ENCODE peak calls at places on chromosomes 13 and 19, in nine cellular contexts. A is suprapubic skin; I is breast epithelium; Q is ovary; W is effector memory CD4-positive, alpha-beta T cell; N is AG04450; Y is CD4-positive, alpha-beta T cell; B is cardiac muscle cell; K is HCT116. R is an unnamed sample.

GRCh38 chr13:59721889-59722579 is 441.7 kb downstream of the DIAPH3 start:
- DNase-seq in A (no peak), I (no peak), Q (no peak), W (no peak), N (no peak), Y (no peak), B (no peak), K (no peak), R (no peak)

GRCh38 chr13:86554066-86554465 is 754.8 kb upstream of the SLITRK6 start:
- DNase-seq in A (no peak), I (no peak), Q (no peak), W (no peak), N (no peak), Y (no peak), B (no peak), K (no peak), R (no peak)

GRCh38 chr13:77031869-77032268 is 4.9 kb upstream of the FBXL3 start:
- DNase-seq in A (no peak), I (no peak), Q (no peak), W (no peak), N (no peak), Y (no peak), B (no peak), K (no peak), R (no peak)

GRCh38 chr13:110914293-110915056 is 394 bp downstream of the ANKRD10 start:
- DNase-seq in A (peak), I (peak), Q (peak), W (peak), N (no peak), Y (peak), B (peak), K (no peak), R (no peak)

GRCh38 chr13:33757713-33758112 is 60.2 kb upstream of the RFC3 start:
- DNase-seq in A (no peak), I (no peak), Q (no peak), W (no peak), N (no peak), Y (no peak), B (no peak), K (no peak), R (no peak)

GRCh38 chr19:45972081-45972943 is 1.4 kb downstream of the NOVA2 start:
- DNase-seq in A (no peak), I (no peak), Q (no peak), W (no peak), N (no peak), Y (no peak), B (no peak), K (no peak), R (no peak)

GRCh38 chr13:111612918-111613317 is 292.5 kb downstream of the TEX29 start:
- DNase-seq in A (no peak), I (no peak), Q (no peak), W (no peak), N (no peak), Y (no peak), B (no peak), K (no peak), R (no peak)

GRCh38 chr19:45601524-45602522 is at the start of gene GPR4:
- DNase-seq in A (no peak), I (no peak), Q (no peak), W (no peak), N (no peak), Y (no peak), B (peak), K (no peak), R (no peak)

GRCh38 chr13:75871059-75871458 is 234.9 kb downstream of the LMO7 start:
- DNase-seq in A (no peak), I (no peak), Q (no peak), W (no peak), N (no peak), Y (no peak), B (no peak), K (no peak), R (no peak)

GRCh38 chr13:30047154-30047874 is 196.9 kb upstream of the UBL3 start:
- DNase-seq in A (no peak), I (no peak), Q (no peak), W (no peak), N (no peak), Y (no peak), B (peak), K (no peak), R (no peak)

GRCh38 chr13:99909836-99910619 is 61.5 kb downstream of the ZIC5 start:
- DNase-seq in A (no peak), I (no peak), Q (no peak), W (no peak), N (no peak), Y (no peak), B (peak), K (no peak), R (no peak)

GRCh38 chr19:55232986-55233385 is 4.4 kb upstream of the TMEM86B start:
- DNase-seq in A (no peak), I (no peak), Q (no peak), W (no peak), N (no peak), Y (no peak), B (no peak), K (no peak), R (no peak)

GRCh38 chr19:42102877-42103276 is 26.9 kb downstream of the ZNF574 start:
- DNase-seq in A (no peak), I (no peak), Q (no peak), W (no peak), N (no peak), Y (no peak), B (no peak), K (no peak), R (no peak)
- H3K27ac ChIP-seq in A (no peak), I (no peak), Q (no peak), W (no peak), N (no peak), Y (no peak), B (no peak), K (no peak), R (no peak)

DNA sequence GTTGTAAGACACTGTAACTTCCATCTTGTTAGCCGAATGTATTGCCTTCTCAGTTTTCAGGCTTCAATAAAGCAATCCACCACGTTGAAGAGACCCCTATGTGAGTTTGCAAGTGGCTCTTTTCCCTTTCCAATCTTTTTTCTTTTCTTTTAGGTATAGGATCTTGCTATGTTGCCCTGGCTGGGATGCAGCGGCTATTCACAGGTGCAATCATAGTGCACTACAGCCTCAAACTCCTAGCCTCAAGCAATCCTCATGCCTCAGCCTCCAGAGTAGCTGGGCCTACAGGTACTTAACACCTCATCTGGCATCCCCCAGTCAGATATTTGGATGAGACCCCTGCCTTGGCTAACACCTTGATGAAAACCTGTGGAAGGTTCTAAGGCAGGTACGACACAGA is 33.5 kb upstream of the FEM1A start:
- DNase-seq in A (no peak), I (no peak), Q (no peak), W (no peak), N (no peak), Y (no peak), B (no peak), K (no peak), R (no peak)
- H3K27ac ChIP-seq in A (no peak), I (no peak), Q (no peak), W (no peak), N (no peak), Y (no peak), B (no peak), K (no peak), R (no peak)

GRCh38 chr13:73835138-73835721 is 299.0 kb downstream of the KLF12 start:
- DNase-seq in A (no peak), I (no peak), Q (no peak), W (no peak), N (no peak), Y (no peak), B (peak), K (peak), R (no peak)

GRCh38 chr13:73832203-73832602 is 302.0 kb downstream of the KLF12 start:
- DNase-seq in A (no peak), I (no peak), Q (no peak), W (no peak), N (no peak), Y (no peak), B (no peak), K (no peak), R (no peak)

GRCh38 chr13:73842621-73843020 is 291.6 kb downstream of the KLF12 start:
- DNase-seq in A (no peak), I (no peak), Q (no peak), W (no peak), N (no peak), Y (no peak), B (no peak), K (no peak), R (no peak)

GRCh38 chr13:73833331-73834070 is 300.7 kb downstream of the KLF12 start:
- DNase-seq in A (no peak), I (no peak), Q (no peak), W (no peak), N (peak), Y (no peak), B (no peak), K (no peak), R (no peak)

GRCh38 chr13:73837147-73837546 is 297.1 kb downstream of the KLF12 start:
- DNase-seq in A (no peak), I (no peak), Q (no peak), W (no peak), N (no peak), Y (no peak), B (no peak), K (no peak), R (no peak)
- H3K27ac ChIP-seq in A (no peak), I (no peak), Q (no peak), W (no peak), N (no peak), Y (no peak), B (no peak), K (no peak), R (no peak)

DNA sequence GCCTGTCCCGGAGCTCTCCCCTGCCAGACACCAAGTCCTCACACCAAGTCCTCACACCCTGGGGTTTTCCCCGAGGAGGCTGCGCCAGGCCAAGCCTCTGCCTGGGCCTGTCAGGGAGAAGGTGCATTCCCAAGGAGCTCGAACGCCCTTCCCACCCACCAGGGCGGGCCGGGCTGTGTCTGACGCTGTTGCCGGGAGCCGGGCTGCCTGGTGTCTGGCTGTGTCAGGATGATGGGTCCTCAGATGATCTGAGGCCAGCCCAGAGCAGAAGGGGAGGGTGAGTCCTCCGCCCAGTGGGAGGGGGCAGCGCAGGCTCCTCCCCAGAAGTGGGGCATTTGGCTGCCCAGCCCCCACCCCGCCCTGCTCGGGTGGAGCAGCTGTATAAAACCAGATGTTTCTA is 2.3 kb upstream of the HAS1 start:
- DNase-seq in A (peak), I (peak), Q (peak), W (no peak), N (no peak), Y (no peak), B (peak), K (no peak), R (peak)
- H3K27ac ChIP-seq in A (peak), I (no peak), Q (peak), W (no peak), N (no peak), Y (no peak), B (no peak), K (no peak), R (peak)